ENCODE peak calls at places on chromosomes 5 and 9, in five cellular contexts. One of them, this sample, is unnamed.

GRCh38 chr5:39892708-39893107 is 467.9 kb upstream of the DAB2 start:
- DNase-seq in left ventricle myocardium superior: no peak
- DNase-seq in NCI-H748 treated with DMSO at 0.1 percent for 48 hours: no peak
- DNase-seq in renal cortical epithelial cell: peak
- DNase-seq in uterus: no peak
- DNase-seq in this sample: no peak

GRCh38 chr5:32779754-32780415 is 68.8 kb downstream of the NPR3 start:
- DNase-seq in renal cortical epithelial cell: no peak
- DNase-seq in uterus: no peak
- DNase-seq in NCI-H748 treated with DMSO at 0.1 percent for 48 hours: no peak
- DNase-seq in left ventricle myocardium superior: no peak
- DNase-seq in this sample: no peak

GRCh38 chr9:104775961-104776360 is 12.0 kb downstream of the NIPSNAP3B start:
- DNase-seq in left ventricle myocardium superior: no peak
- DNase-seq in renal cortical epithelial cell: no peak
- DNase-seq in NCI-H748 treated with DMSO at 0.1 percent for 48 hours: no peak
- DNase-seq in uterus: no peak
- DNase-seq in this sample: no peak

GRCh38 chr9:88681434-88681833 is 146.5 kb downstream of the NXNL2 start:
- DNase-seq in left ventricle myocardium superior: no peak
- DNase-seq in renal cortical epithelial cell: no peak
- DNase-seq in NCI-H748 treated with DMSO at 0.1 percent for 48 hours: no peak
- DNase-seq in uterus: no peak
- DNase-seq in this sample: no peak

GRCh38 chr5:150945501-150945900 is 40.7 kb upstream of the ZNF300 start:
- DNase-seq in uterus: no peak
- DNase-seq in NCI-H748 treated with DMSO at 0.1 percent for 48 hours: no peak
- DNase-seq in renal cortical epithelial cell: peak
- DNase-seq in left ventricle myocardium superior: no peak
- DNase-seq in this sample: no peak

GRCh38 chr9:121939643-121940042 is 153.5 kb downstream of the TTLL11 start:
- DNase-seq in left ventricle myocardium superior: no peak
- DNase-seq in renal cortical epithelial cell: no peak
- DNase-seq in uterus: no peak
- DNase-seq in NCI-H748 treated with DMSO at 0.1 percent for 48 hours: no peak
- DNase-seq in this sample: no peak

GRCh38 chr9:94082553-94082952 is 1.7 kb upstream of the PTPDC1 start:
- DNase-seq in NCI-H748 treated with DMSO at 0.1 percent for 48 hours: no peak
- DNase-seq in renal cortical epithelial cell: peak
- DNase-seq in uterus: no peak
- DNase-seq in left ventricle myocardium superior: no peak
- DNase-seq in this sample: no peak

GRCh38 chr9:34310205-34310604 is 18.9 kb downstream of the KIF24 start:
- DNase-seq in uterus: no peak
- DNase-seq in renal cortical epithelial cell: no peak
- DNase-seq in left ventricle myocardium superior: no peak
- DNase-seq in NCI-H748 treated with DMSO at 0.1 percent for 48 hours: peak
- DNase-seq in this sample: no peak

GRCh38 chr9:13149454-13149853 is 130.0 kb downstream of the MPDZ start:
- DNase-seq in renal cortical epithelial cell: no peak
- DNase-seq in uterus: no peak
- DNase-seq in left ventricle myocardium superior: peak
- DNase-seq in NCI-H748 treated with DMSO at 0.1 percent for 48 hours: no peak
- DNase-seq in this sample: no peak

GRCh38 chr9:88814521-88815101 is 176.7 kb upstream of the S1PR3 start:
- DNase-seq in left ventricle myocardium superior: peak
- DNase-seq in renal cortical epithelial cell: no peak
- DNase-seq in uterus: no peak
- DNase-seq in NCI-H748 treated with DMSO at 0.1 percent for 48 hours: no peak
- DNase-seq in this sample: no peak

GRCh38 chr9:133184971-133185370 is 21.3 kb upstream of the GBGT1 start:
- DNase-seq in left ventricle myocardium superior: no peak
- DNase-seq in renal cortical epithelial cell: peak
- DNase-seq in uterus: peak
- DNase-seq in NCI-H748 treated with DMSO at 0.1 percent for 48 hours: peak
- DNase-seq in this sample: peak

GRCh38 chr5:92126182-92126581 is 743.1 kb upstream of the ARRDC3 start:
- DNase-seq in left ventricle myocardium superior: no peak
- DNase-seq in renal cortical epithelial cell: no peak
- DNase-seq in uterus: no peak
- DNase-seq in NCI-H748 treated with DMSO at 0.1 percent for 48 hours: no peak
- DNase-seq in this sample: no peak

GRCh38 chr5:173053041-173053440 is 3.1 kb upstream of the CREBRF start:
- DNase-seq in renal cortical epithelial cell: no peak
- DNase-seq in left ventricle myocardium superior: no peak
- DNase-seq in NCI-H748 treated with DMSO at 0.1 percent for 48 hours: no peak
- DNase-seq in uterus: no peak
- DNase-seq in this sample: no peak

This sample was measured in GM20000.